ENCODE peak calls at places on chromosome 18, in eight cellular contexts. N is EL, L is dermis microvascular lymphatic vessel endothelial cell, R is NCI-H1417, Z is mesenteric fat pad, B is HEK293T, T is ACHN, J is tibial artery. G is an unnamed sample.

GRCh38 chr18:50053142-50053541 is 141.8 kb downstream of the MYO5B start:
- DNase-seq in Z (no peak), B (no peak), J (no peak), R (no peak), T (no peak), L (no peak), N (no peak), G (no peak)

GRCh38 chr18:34809697-34810096 is 99.6 kb downstream of the DTNA start:
- DNase-seq in Z (no peak), T (peak), L (peak), N (peak), B (peak), J (peak), R (peak), G (peak)

GRCh38 chr18:9872823-9873222 is 12.9 kb upstream of the TXNDC2 start:
- DNase-seq in N (no peak), Z (no peak), T (no peak), B (no peak), L (no peak), R (no peak), J (no peak), G (no peak)

GRCh38 chr18:75625966-75626365 is 198.5 kb upstream of the SMIM21 start:
- DNase-seq in N (no peak), J (no peak), R (no peak), B (no peak), L (no peak), Z (no peak), T (no peak), G (peak)

GRCh38 chr18:50089702-50090101 is 105.2 kb downstream of the MYO5B start:
- DNase-seq in Z (no peak), B (no peak), R (no peak), L (no peak), N (no peak), T (no peak), J (no peak), G (no peak)

GRCh38 chr18:3117493-3118192 is 102.1 kb downstream of the MYOM1 start:
- DNase-seq in B (no peak), N (no peak), Z (no peak), R (peak), T (no peak), J (no peak), L (no peak), G (no peak)

GRCh38 chr18:80159713-80160636 is 50.9 kb downstream of the ADNP2 start:
- DNase-seq in N (peak), L (peak), Z (no peak), T (no peak), J (no peak), B (no peak), R (no peak), G (peak)

GRCh38 chr18:79545714-79546113 is 133.9 kb upstream of the CTDP1 start:
- DNase-seq in Z (peak), N (no peak), L (no peak), B (no peak), R (peak), T (no peak), J (no peak), G (no peak)

GRCh38 chr18:28159055-28159454 is 17.9 kb downstream of the CDH2 start:
- DNase-seq in B (no peak), T (no peak), L (no peak), R (peak), Z (no peak), J (no peak), N (peak), G (peak)

GRCh38 chr18:14914771-14915170 is 166.8 kb downstream of the ANKRD30B start:
- DNase-seq in B (no peak), R (no peak), Z (no peak), T (no peak), J (no peak), N (no peak), L (no peak), G (no peak)

GRCh38 chr18:12059334-12060181 is 34.1 kb upstream of the ANKRD62 start:
- DNase-seq in N (no peak), Z (no peak), L (no peak), R (no peak), B (no peak), J (no peak), T (no peak), G (peak)

GRCh38 chr18:75161629-75162028 is 47.3 kb downstream of the PTGR3 start:
- DNase-seq in B (no peak), R (no peak), T (peak), Z (no peak), N (peak), L (peak), J (no peak), G (peak)

GRCh38 chr18:79375441-79375840 is 20.3 kb upstream of the NFATC1 start:
- DNase-seq in N (no peak), R (no peak), B (no peak), Z (peak), L (no peak), T (no peak), J (no peak), G (no peak)

GRCh38 chr18:3538456-3538855 is 88.5 kb downstream of the TGIF1 start:
- DNase-seq in J (no peak), R (no peak), N (peak), T (no peak), L (no peak), Z (no peak), B (no peak), G (peak)

GRCh38 chr18:12823892-12824291 is 60.1 kb downstream of the PTPN2 start:
- DNase-seq in T (no peak), J (no peak), R (no peak), L (no peak), N (no peak), Z (no peak), B (no peak), G (no peak)

GRCh38 chr18:10142056-10142455 is 228.2 kb downstream of the VAPA start:
- DNase-seq in Z (no peak), N (no peak), J (no peak), L (peak), B (no peak), R (no peak), T (no peak), G (no peak)

GRCh38 chr18:33440011-33440383 is 524 bp downstream of the CCDC178 start:
- DNase-seq in R (peak), Z (no peak), N (no peak), L (peak), B (peak), T (peak), J (no peak), G (no peak)

GRCh38 chr18:77124452-77124922 is 8.1 kb downstream of the MBP start:
- DNase-seq in J (no peak), R (no peak), N (no peak), Z (peak), T (no peak), B (no peak), L (no peak), G (peak)

GRCh38 chr18:29879763-29880162 is 1162.8 kb downstream of the DSC3 start:
- DNase-seq in N (no peak), B (no peak), T (no peak), J (no peak), R (no peak), Z (no peak), L (no peak), G (no peak)

GRCh38 chr18:9008709-9009635 is 93.5 kb upstream of the NDUFV2 start:
- DNase-seq in B (no peak), N (no peak), Z (no peak), L (no peak), R (no peak), J (no peak), T (no peak), G (no peak)

GRCh38 chr18:31678425-31678824 is 6.0 kb downstream of the B4GALT6 start:
- DNase-seq in L (no peak), R (no peak), T (no peak), Z (no peak), N (no peak), J (no peak), B (no peak), G (no peak)

GRCh38 chr18:36734589-36734988 is 94.2 kb downstream of the TPGS2 start:
- DNase-seq in J (no peak), B (no peak), T (no peak), L (no peak), R (no peak), Z (no peak), N (no peak), G (no peak)

GRCh38 chr18:8808001-8808400 is 102.6 kb downstream of the MTCL1 start:
- DNase-seq in L (no peak), B (no peak), Z (no peak), N (peak), R (peak), J (no peak), T (no peak), G (peak)

GRCh38 chr18:52376104-52376503 is 36.1 kb downstream of the DCC start:
- DNase-seq in L (no peak), J (no peak), Z (no peak), N (no peak), R (no peak), T (no peak), B (no peak), G (no peak)

GRCh38 chr18:12308386-12309100 is 502 bp downstream of the TUBB6 start:
- DNase-seq in B (peak), Z (peak), L (peak), J (peak), T (peak), R (no peak), N (peak), G (peak)

G was measured in EH.